ENCODE peak calls at places on chromosomes 7 and 10, in eight cellular contexts. L is endothelial cell of umbilical vein, B is IMR-90, S is thyroid gland, V is suprapubic skin, N is ovary, C is Peyer's patch, J is esophagus muscularis mucosa. H is an unnamed sample.

GRCh38 chr10:90288403-90288933 is 569.4 kb downstream of the HTR7 start:
- DNase-seq in C (no peak), J (no peak), N (no peak), S (no peak), B (peak; percentile 61), V (no peak), L (peak; percentile 68), H (peak; percentile 18)

GRCh38 chr7:102318482-102318971 is 31.9 kb downstream of the SH2B2 start:
- DNase-seq in B (peak; percentile 46), V (no peak), L (peak; percentile 65), S (peak; percentile 73), J (no peak), C (peak; percentile 46), N (no peak), H (peak; percentile 42)

GRCh38 chr10:44581996-44582395 is 197.1 kb upstream of the CXCL12 start:
- DNase-seq in C (no peak), B (no peak), S (no peak), L (no peak), V (no peak), N (no peak), J (peak; percentile 79), H (no peak)

GRCh38 chr7:45239486-45239885 is 81.9 kb downstream of the RAMP3 start:
- DNase-seq in L (peak; percentile 56), V (no peak), B (peak; percentile 62), N (no peak), J (peak; percentile 90), C (no peak), S (peak; percentile 9), H (no peak)

GRCh38 chr7:128697301-128697905 is 25.3 kb downstream of the GARIN1A start:
- DNase-seq in J (no peak), S (peak; percentile 27), L (peak; percentile 14), C (peak; percentile 62), V (no peak), B (peak; percentile 44), N (no peak), H (no peak)

GRCh38 chr7:50069613-50070012 is 23.4 kb downstream of the ZPBP start:
- DNase-seq in N (peak; percentile 30), B (no peak), L (no peak), V (no peak), S (peak; percentile 47), C (peak; percentile 49), J (no peak), H (peak; percentile 63)

GRCh38 chr7:124996778-124997177 is 67.2 kb upstream of the POT1 start:
- DNase-seq in S (no peak), N (no peak), L (no peak), C (no peak), J (no peak), B (no peak), V (no peak), H (no peak)

GRCh38 chr10:45809829-45810228 is 37.5 kb downstream of the AGAP4 start:
- DNase-seq in B (peak; percentile 6), L (no peak), V (no peak), J (no peak), S (no peak), N (no peak), C (no peak), H (no peak)

GRCh38 chr10:77586719-77587423 is 50.7 kb downstream of the KCNMA1 start:
- DNase-seq in S (peak; percentile 51), C (peak; percentile 53), L (no peak), J (no peak), V (no peak), B (peak; percentile 98), N (no peak), H (no peak)

GRCh38 chr7:6015917-6016652 is 7.0 kb downstream of the AIMP2 start:
- DNase-seq in C (no peak), B (peak; percentile 95), S (peak; percentile 96), V (peak; percentile 76), J (no peak), N (peak; percentile 80), L (no peak), H (peak; percentile 84)

GRCh38 chr10:70976063-70976462 is 87.7 kb upstream of the PCBD1 start:
- DNase-seq in S (no peak), N (no peak), C (no peak), B (no peak), V (no peak), J (no peak), L (no peak), H (no peak)

GRCh38 chr10:124008187-124008970 is 85.0 kb downstream of the CHST15 start:
- DNase-seq in J (no peak), L (no peak), C (no peak), S (no peak), V (peak; percentile 43), N (peak; percentile 27), B (no peak), H (no peak)

GRCh38 chr7:149813254-149814035 is 24.7 kb upstream of the ZNF862 start:
- DNase-seq in J (no peak), C (no peak), L (no peak), V (no peak), S (no peak), B (no peak), N (no peak), H (no peak)

GRCh38 chr10:122308487-122309141 is 37.5 kb downstream of the BTBD16 start:
- DNase-seq in N (peak; percentile 37), J (no peak), S (no peak), L (peak; percentile 12), B (no peak), V (no peak), C (peak; percentile 64), H (no peak)
- TF ChIP-seq POLR2A in N (no peak), J (no peak), S (no peak), L (no peak), B (no peak), V (no peak), C (no peak), H (no peak)

DNA sequence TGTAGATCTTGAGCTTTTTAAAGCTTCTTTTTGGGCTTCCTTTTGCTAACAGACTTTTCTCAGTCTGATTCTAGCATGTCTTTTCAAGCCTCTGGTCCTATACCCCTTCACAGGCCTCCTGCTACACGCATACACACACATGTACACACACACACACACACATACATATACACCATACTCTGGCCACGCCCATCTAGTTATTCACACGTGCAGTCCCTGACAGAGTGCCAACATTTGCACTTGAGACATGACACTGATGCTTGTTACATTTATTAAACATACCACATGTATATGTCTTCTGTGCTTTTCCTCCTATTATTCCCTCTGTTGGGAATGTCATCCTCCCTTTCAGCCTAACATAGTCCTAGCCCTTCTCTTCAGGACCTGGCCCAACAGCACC is 222.2 kb downstream of the ARHGAP12 start:
- DNase-seq in V (no peak), J (no peak), C (no peak), S (no peak), L (peak; percentile 19), B (no peak), N (no peak), H (no peak)
- TF ChIP-seq CTCF in V (no peak), J (no peak), C (no peak), S (no peak), L (no peak), B (no peak), N (no peak), H (no peak)

GRCh38 chr10:119441921-119442757 is 100.4 kb downstream of the RGS10 start:
- DNase-seq in B (no peak), C (no peak), S (no peak), N (peak; percentile 55), V (peak; percentile 68), L (no peak), J (no peak), H (no peak)
- TF ChIP-seq POLR2A in B (no peak), C (no peak), S (no peak), N (no peak), V (no peak), L (no peak), J (no peak), H (no peak)

GRCh38 chr10:3452234-3452633 is 279.7 kb upstream of the PITRM1 start:
- DNase-seq in S (no peak), N (no peak), B (peak; percentile 97), J (no peak), C (no peak), L (peak; percentile 85), V (no peak), H (no peak)
- TF ChIP-seq CTCF in S (peak; percentile 39), N (no peak), B (peak; percentile 68), J (peak; percentile 58), C (no peak), L (peak; percentile 40), V (no peak), H (peak; percentile 37)

GRCh38 chr7:152133804-152134203 is 108.3 kb downstream of the GALNT11 start:
- DNase-seq in L (no peak), C (no peak), B (no peak), S (no peak), J (peak; percentile 89), V (no peak), N (no peak), H (no peak)
- TF ChIP-seq POLR2A in L (no peak), C (no peak), B (no peak), S (no peak), J (no peak), V (no peak), N (no peak), H (no peak)

H was measured in adrenal gland.